ENCODE peak calls at places on chromosomes 12 and 14, in nine cellular contexts. One of them, this sample, is unnamed.

GRCh38 chr12:88393017-88393767 is 187.1 kb downstream of the KITLG start:
- DNase-seq in stimulated activated CD8-positive, alpha-beta memory T cell treated with anti-CD3 and anti-CD28 coated beads, Interleukin-7, amount 100 ng/mL, for 1 hour: no peak
- DNase-seq in activated CD4-positive, CD25-positive, alpha-beta regulatory T cell: no peak
- DNase-seq in dorsolateral prefrontal cortex: no peak
- DNase-seq in stimulated activated naive B cell treated with anti-CD40 and anti-IgM and Interleukin-4, amounts not matched to agents 10 μg/mL and 1 μg/mL and 100 μg/mL, for 72 hours: no peak
- DNase-seq in HFFc6: no peak
- DNase-seq in NCI-H2029 treated with DMSO at 0.1 percent for 48 hours: no peak
- DNase-seq in caudate nucleus: no peak
- DNase-seq in AML-193: peak; percentile 23
- DNase-seq in this sample: no peak

GRCh38 chr12:17278946-17279345 is 673.0 kb upstream of the LMO3 start:
- DNase-seq in stimulated activated CD8-positive, alpha-beta memory T cell treated with anti-CD3 and anti-CD28 coated beads, Interleukin-7, amount 100 ng/mL, for 1 hour: no peak
- DNase-seq in activated CD4-positive, CD25-positive, alpha-beta regulatory T cell: no peak
- DNase-seq in dorsolateral prefrontal cortex: no peak
- DNase-seq in stimulated activated naive B cell treated with anti-CD40 and anti-IgM and Interleukin-4, amounts not matched to agents 10 μg/mL and 1 μg/mL and 100 μg/mL, for 72 hours: no peak
- DNase-seq in HFFc6: no peak
- DNase-seq in NCI-H2029 treated with DMSO at 0.1 percent for 48 hours: no peak
- DNase-seq in caudate nucleus: no peak
- DNase-seq in AML-193: no peak
- DNase-seq in this sample: no peak

GRCh38 chr12:53079226-53080117 is at the start of gene SPRYD3:
- DNase-seq in stimulated activated CD8-positive, alpha-beta memory T cell treated with anti-CD3 and anti-CD28 coated beads, Interleukin-7, amount 100 ng/mL, for 1 hour: peak; percentile 90
- DNase-seq in activated CD4-positive, CD25-positive, alpha-beta regulatory T cell: peak; percentile 90
- DNase-seq in dorsolateral prefrontal cortex: peak; percentile 98
- DNase-seq in stimulated activated naive B cell treated with anti-CD40 and anti-IgM and Interleukin-4, amounts not matched to agents 10 μg/mL and 1 μg/mL and 100 μg/mL, for 72 hours: peak; percentile 97
- DNase-seq in HFFc6: peak; percentile 95
- DNase-seq in NCI-H2029 treated with DMSO at 0.1 percent for 48 hours: peak; percentile 84
- DNase-seq in caudate nucleus: peak; percentile 96
- DNase-seq in AML-193: peak; percentile 91
- DNase-seq in this sample: peak; percentile 86

GRCh38 chr14:80954771-80955299 is 586 bp upstream of the TSHR start:
- DNase-seq in stimulated activated CD8-positive, alpha-beta memory T cell treated with anti-CD3 and anti-CD28 coated beads, Interleukin-7, amount 100 ng/mL, for 1 hour: no peak
- DNase-seq in activated CD4-positive, CD25-positive, alpha-beta regulatory T cell: peak; percentile 65
- DNase-seq in dorsolateral prefrontal cortex: peak; percentile 82
- DNase-seq in stimulated activated naive B cell treated with anti-CD40 and anti-IgM and Interleukin-4, amounts not matched to agents 10 μg/mL and 1 μg/mL and 100 μg/mL, for 72 hours: peak; percentile 57
- DNase-seq in HFFc6: peak; percentile 77
- DNase-seq in NCI-H2029 treated with DMSO at 0.1 percent for 48 hours: peak; percentile 1
- DNase-seq in caudate nucleus: peak; percentile 64
- DNase-seq in AML-193: peak; percentile 64
- DNase-seq in this sample: peak; percentile 29

GRCh38 chr12:112837629-112838191 is 46.2 kb downstream of the RPH3A start:
- DNase-seq in stimulated activated CD8-positive, alpha-beta memory T cell treated with anti-CD3 and anti-CD28 coated beads, Interleukin-7, amount 100 ng/mL, for 1 hour: no peak
- DNase-seq in activated CD4-positive, CD25-positive, alpha-beta regulatory T cell: no peak
- DNase-seq in dorsolateral prefrontal cortex: no peak
- DNase-seq in stimulated activated naive B cell treated with anti-CD40 and anti-IgM and Interleukin-4, amounts not matched to agents 10 μg/mL and 1 μg/mL and 100 μg/mL, for 72 hours: no peak
- DNase-seq in HFFc6: no peak
- DNase-seq in NCI-H2029 treated with DMSO at 0.1 percent for 48 hours: peak; percentile 82
- DNase-seq in caudate nucleus: no peak
- DNase-seq in AML-193: no peak
- DNase-seq in this sample: no peak

GRCh38 chr12:3885179-3886094 is 12.2 kb upstream of the PARP11 start:
- DNase-seq in stimulated activated CD8-positive, alpha-beta memory T cell treated with anti-CD3 and anti-CD28 coated beads, Interleukin-7, amount 100 ng/mL, for 1 hour: no peak
- DNase-seq in activated CD4-positive, CD25-positive, alpha-beta regulatory T cell: no peak
- DNase-seq in dorsolateral prefrontal cortex: no peak
- DNase-seq in stimulated activated naive B cell treated with anti-CD40 and anti-IgM and Interleukin-4, amounts not matched to agents 10 μg/mL and 1 μg/mL and 100 μg/mL, for 72 hours: no peak
- DNase-seq in HFFc6: peak; percentile 28
- DNase-seq in NCI-H2029 treated with DMSO at 0.1 percent for 48 hours: no peak
- DNase-seq in caudate nucleus: no peak
- DNase-seq in AML-193: peak; percentile 27
- DNase-seq in this sample: no peak

GRCh38 chr14:101539929-101540328 is 21.4 kb upstream of the DIO3 start:
- DNase-seq in stimulated activated CD8-positive, alpha-beta memory T cell treated with anti-CD3 and anti-CD28 coated beads, Interleukin-7, amount 100 ng/mL, for 1 hour: no peak
- DNase-seq in activated CD4-positive, CD25-positive, alpha-beta regulatory T cell: no peak
- DNase-seq in dorsolateral prefrontal cortex: no peak
- DNase-seq in stimulated activated naive B cell treated with anti-CD40 and anti-IgM and Interleukin-4, amounts not matched to agents 10 μg/mL and 1 μg/mL and 100 μg/mL, for 72 hours: no peak
- DNase-seq in HFFc6: no peak
- DNase-seq in NCI-H2029 treated with DMSO at 0.1 percent for 48 hours: no peak
- DNase-seq in caudate nucleus: no peak
- DNase-seq in AML-193: no peak
- DNase-seq in this sample: no peak

GRCh38 chr12:105466901-105467598 is 136.6 kb downstream of the C12orf75 start:
- DNase-seq in stimulated activated CD8-positive, alpha-beta memory T cell treated with anti-CD3 and anti-CD28 coated beads, Interleukin-7, amount 100 ng/mL, for 1 hour: no peak
- DNase-seq in activated CD4-positive, CD25-positive, alpha-beta regulatory T cell: no peak
- DNase-seq in dorsolateral prefrontal cortex: no peak
- DNase-seq in stimulated activated naive B cell treated with anti-CD40 and anti-IgM and Interleukin-4, amounts not matched to agents 10 μg/mL and 1 μg/mL and 100 μg/mL, for 72 hours: no peak
- DNase-seq in HFFc6: no peak
- DNase-seq in NCI-H2029 treated with DMSO at 0.1 percent for 48 hours: no peak
- DNase-seq in caudate nucleus: no peak
- DNase-seq in AML-193: no peak
- DNase-seq in this sample: no peak

GRCh38 chr14:56807586-56808168 is 2.6 kb downstream of the OTX2 start:
- DNase-seq in stimulated activated CD8-positive, alpha-beta memory T cell treated with anti-CD3 and anti-CD28 coated beads, Interleukin-7, amount 100 ng/mL, for 1 hour: no peak
- DNase-seq in activated CD4-positive, CD25-positive, alpha-beta regulatory T cell: no peak
- DNase-seq in dorsolateral prefrontal cortex: no peak
- DNase-seq in stimulated activated naive B cell treated with anti-CD40 and anti-IgM and Interleukin-4, amounts not matched to agents 10 μg/mL and 1 μg/mL and 100 μg/mL, for 72 hours: no peak
- DNase-seq in HFFc6: no peak
- DNase-seq in NCI-H2029 treated with DMSO at 0.1 percent for 48 hours: no peak
- DNase-seq in caudate nucleus: no peak
- DNase-seq in AML-193: no peak
- DNase-seq in this sample: no peak

GRCh38 chr14:80100681-80101080 is 110.6 kb downstream of the DIO2 start:
- DNase-seq in stimulated activated CD8-positive, alpha-beta memory T cell treated with anti-CD3 and anti-CD28 coated beads, Interleukin-7, amount 100 ng/mL, for 1 hour: no peak
- DNase-seq in activated CD4-positive, CD25-positive, alpha-beta regulatory T cell: no peak
- DNase-seq in dorsolateral prefrontal cortex: peak; percentile 55
- DNase-seq in stimulated activated naive B cell treated with anti-CD40 and anti-IgM and Interleukin-4, amounts not matched to agents 10 μg/mL and 1 μg/mL and 100 μg/mL, for 72 hours: no peak
- DNase-seq in HFFc6: no peak
- DNase-seq in NCI-H2029 treated with DMSO at 0.1 percent for 48 hours: no peak
- DNase-seq in caudate nucleus: peak; percentile 19
- DNase-seq in AML-193: no peak
- DNase-seq in this sample: no peak

GRCh38 chr12:59023861-59024424 is 103.6 kb upstream of the LRIG3 start:
- DNase-seq in stimulated activated CD8-positive, alpha-beta memory T cell treated with anti-CD3 and anti-CD28 coated beads, Interleukin-7, amount 100 ng/mL, for 1 hour: no peak
- DNase-seq in activated CD4-positive, CD25-positive, alpha-beta regulatory T cell: no peak
- DNase-seq in dorsolateral prefrontal cortex: no peak
- DNase-seq in stimulated activated naive B cell treated with anti-CD40 and anti-IgM and Interleukin-4, amounts not matched to agents 10 μg/mL and 1 μg/mL and 100 μg/mL, for 72 hours: no peak
- DNase-seq in HFFc6: no peak
- DNase-seq in NCI-H2029 treated with DMSO at 0.1 percent for 48 hours: no peak
- DNase-seq in caudate nucleus: no peak
- DNase-seq in AML-193: no peak
- DNase-seq in this sample: no peak

GRCh38 chr14:49991491-49991890 is 98.6 kb downstream of the ARF6 start:
- DNase-seq in stimulated activated CD8-positive, alpha-beta memory T cell treated with anti-CD3 and anti-CD28 coated beads, Interleukin-7, amount 100 ng/mL, for 1 hour: no peak
- DNase-seq in activated CD4-positive, CD25-positive, alpha-beta regulatory T cell: no peak
- DNase-seq in dorsolateral prefrontal cortex: no peak
- DNase-seq in stimulated activated naive B cell treated with anti-CD40 and anti-IgM and Interleukin-4, amounts not matched to agents 10 μg/mL and 1 μg/mL and 100 μg/mL, for 72 hours: no peak
- DNase-seq in HFFc6: no peak
- DNase-seq in NCI-H2029 treated with DMSO at 0.1 percent for 48 hours: no peak
- DNase-seq in caudate nucleus: no peak
- DNase-seq in AML-193: no peak
- DNase-seq in this sample: no peak

GRCh38 chr14:102187044-102187443 is 47.3 kb downstream of the WDR20 start:
- DNase-seq in stimulated activated CD8-positive, alpha-beta memory T cell treated with anti-CD3 and anti-CD28 coated beads, Interleukin-7, amount 100 ng/mL, for 1 hour: no peak
- DNase-seq in activated CD4-positive, CD25-positive, alpha-beta regulatory T cell: no peak
- DNase-seq in dorsolateral prefrontal cortex: no peak
- DNase-seq in stimulated activated naive B cell treated with anti-CD40 and anti-IgM and Interleukin-4, amounts not matched to agents 10 μg/mL and 1 μg/mL and 100 μg/mL, for 72 hours: no peak
- DNase-seq in HFFc6: peak; percentile 74
- DNase-seq in NCI-H2029 treated with DMSO at 0.1 percent for 48 hours: no peak
- DNase-seq in caudate nucleus: no peak
- DNase-seq in AML-193: no peak
- DNase-seq in this sample: no peak

GRCh38 chr12:5222011-5222461 is 178.4 kb downstream of the KCNA5 start:
- DNase-seq in stimulated activated CD8-positive, alpha-beta memory T cell treated with anti-CD3 and anti-CD28 coated beads, Interleukin-7, amount 100 ng/mL, for 1 hour: no peak
- DNase-seq in activated CD4-positive, CD25-positive, alpha-beta regulatory T cell: no peak
- DNase-seq in dorsolateral prefrontal cortex: no peak
- DNase-seq in stimulated activated naive B cell treated with anti-CD40 and anti-IgM and Interleukin-4, amounts not matched to agents 10 μg/mL and 1 μg/mL and 100 μg/mL, for 72 hours: no peak
- DNase-seq in HFFc6: no peak
- DNase-seq in NCI-H2029 treated with DMSO at 0.1 percent for 48 hours: no peak
- DNase-seq in caudate nucleus: no peak
- DNase-seq in AML-193: no peak
- DNase-seq in this sample: no peak

GRCh38 chr14:21014761-21015190 is 10.1 kb downstream of the NDRG2 start:
- DNase-seq in stimulated activated CD8-positive, alpha-beta memory T cell treated with anti-CD3 and anti-CD28 coated beads, Interleukin-7, amount 100 ng/mL, for 1 hour: peak; percentile 60
- DNase-seq in activated CD4-positive, CD25-positive, alpha-beta regulatory T cell: peak; percentile 64
- DNase-seq in dorsolateral prefrontal cortex: peak; percentile 90
- DNase-seq in stimulated activated naive B cell treated with anti-CD40 and anti-IgM and Interleukin-4, amounts not matched to agents 10 μg/mL and 1 μg/mL and 100 μg/mL, for 72 hours: peak; percentile 39
- DNase-seq in HFFc6: peak; percentile 67
- DNase-seq in NCI-H2029 treated with DMSO at 0.1 percent for 48 hours: peak; percentile 57
- DNase-seq in caudate nucleus: peak; percentile 82
- DNase-seq in AML-193: peak; percentile 72
- DNase-seq in this sample: peak; percentile 66

GRCh38 chr14:88005050-88005481 is at the start of gene GPR65:
- DNase-seq in stimulated activated CD8-positive, alpha-beta memory T cell treated with anti-CD3 and anti-CD28 coated beads, Interleukin-7, amount 100 ng/mL, for 1 hour: no peak
- DNase-seq in activated CD4-positive, CD25-positive, alpha-beta regulatory T cell: no peak
- DNase-seq in dorsolateral prefrontal cortex: no peak
- DNase-seq in stimulated activated naive B cell treated with anti-CD40 and anti-IgM and Interleukin-4, amounts not matched to agents 10 μg/mL and 1 μg/mL and 100 μg/mL, for 72 hours: no peak
- DNase-seq in HFFc6: no peak
- DNase-seq in NCI-H2029 treated with DMSO at 0.1 percent for 48 hours: no peak
- DNase-seq in caudate nucleus: no peak
- DNase-seq in AML-193: peak; percentile 47
- DNase-seq in this sample: no peak

GRCh38 chr12:67772276-67773169 is 124.0 kb downstream of the DYRK2 start:
- DNase-seq in stimulated activated CD8-positive, alpha-beta memory T cell treated with anti-CD3 and anti-CD28 coated beads, Interleukin-7, amount 100 ng/mL, for 1 hour: no peak
- DNase-seq in activated CD4-positive, CD25-positive, alpha-beta regulatory T cell: no peak
- DNase-seq in dorsolateral prefrontal cortex: no peak
- DNase-seq in stimulated activated naive B cell treated with anti-CD40 and anti-IgM and Interleukin-4, amounts not matched to agents 10 μg/mL and 1 μg/mL and 100 μg/mL, for 72 hours: no peak
- DNase-seq in HFFc6: peak; percentile 31
- DNase-seq in NCI-H2029 treated with DMSO at 0.1 percent for 48 hours: no peak
- DNase-seq in caudate nucleus: peak; percentile 20
- DNase-seq in AML-193: no peak
- DNase-seq in this sample: peak; percentile 62

GRCh38 chr14:105398044-105398725 is at the start of gene TEX22:
- DNase-seq in stimulated activated CD8-positive, alpha-beta memory T cell treated with anti-CD3 and anti-CD28 coated beads, Interleukin-7, amount 100 ng/mL, for 1 hour: peak; percentile 86
- DNase-seq in activated CD4-positive, CD25-positive, alpha-beta regulatory T cell: peak; percentile 85
- DNase-seq in dorsolateral prefrontal cortex: peak; percentile 84
- DNase-seq in stimulated activated naive B cell treated with anti-CD40 and anti-IgM and Interleukin-4, amounts not matched to agents 10 μg/mL and 1 μg/mL and 100 μg/mL, for 72 hours: peak; percentile 88
- DNase-seq in HFFc6: peak; percentile 54
- DNase-seq in NCI-H2029 treated with DMSO at 0.1 percent for 48 hours: peak; percentile 28
- DNase-seq in caudate nucleus: peak; percentile 63
- DNase-seq in AML-193: peak; percentile 65
- DNase-seq in this sample: no peak

GRCh38 chr12:79939728-79940306 is 4.9 kb upstream of the PPP1R12A start:
- DNase-seq in stimulated activated CD8-positive, alpha-beta memory T cell treated with anti-CD3 and anti-CD28 coated beads, Interleukin-7, amount 100 ng/mL, for 1 hour: no peak
- DNase-seq in activated CD4-positive, CD25-positive, alpha-beta regulatory T cell: no peak
- DNase-seq in dorsolateral prefrontal cortex: no peak
- DNase-seq in stimulated activated naive B cell treated with anti-CD40 and anti-IgM and Interleukin-4, amounts not matched to agents 10 μg/mL and 1 μg/mL and 100 μg/mL, for 72 hours: no peak
- DNase-seq in HFFc6: no peak
- DNase-seq in NCI-H2029 treated with DMSO at 0.1 percent for 48 hours: no peak
- DNase-seq in caudate nucleus: no peak
- DNase-seq in AML-193: peak; percentile 85
- DNase-seq in this sample: no peak

GRCh38 chr12:51011960-51012359 is 14.2 kb downstream of the SLC11A2 start:
- DNase-seq in stimulated activated CD8-positive, alpha-beta memory T cell treated with anti-CD3 and anti-CD28 coated beads, Interleukin-7, amount 100 ng/mL, for 1 hour: no peak
- DNase-seq in activated CD4-positive, CD25-positive, alpha-beta regulatory T cell: no peak
- DNase-seq in dorsolateral prefrontal cortex: no peak
- DNase-seq in stimulated activated naive B cell treated with anti-CD40 and anti-IgM and Interleukin-4, amounts not matched to agents 10 μg/mL and 1 μg/mL and 100 μg/mL, for 72 hours: no peak
- DNase-seq in HFFc6: no peak
- DNase-seq in NCI-H2029 treated with DMSO at 0.1 percent for 48 hours: no peak
- DNase-seq in caudate nucleus: no peak
- DNase-seq in AML-193: no peak
- DNase-seq in this sample: no peak

GRCh38 chr12:103268831-103269514 is 226.8 kb downstream of the C12orf42 start:
- DNase-seq in stimulated activated CD8-positive, alpha-beta memory T cell treated with anti-CD3 and anti-CD28 coated beads, Interleukin-7, amount 100 ng/mL, for 1 hour: no peak
- DNase-seq in activated CD4-positive, CD25-positive, alpha-beta regulatory T cell: no peak
- DNase-seq in dorsolateral prefrontal cortex: no peak
- DNase-seq in stimulated activated naive B cell treated with anti-CD40 and anti-IgM and Interleukin-4, amounts not matched to agents 10 μg/mL and 1 μg/mL and 100 μg/mL, for 72 hours: no peak
- DNase-seq in HFFc6: no peak
- DNase-seq in NCI-H2029 treated with DMSO at 0.1 percent for 48 hours: peak; percentile 99
- DNase-seq in caudate nucleus: no peak
- DNase-seq in AML-193: no peak
- DNase-seq in this sample: peak; percentile 98

GRCh38 chr12:614727-615060 is 48.6 kb downstream of the NINJ2 start:
- DNase-seq in stimulated activated CD8-positive, alpha-beta memory T cell treated with anti-CD3 and anti-CD28 coated beads, Interleukin-7, amount 100 ng/mL, for 1 hour: no peak
- DNase-seq in activated CD4-positive, CD25-positive, alpha-beta regulatory T cell: no peak
- DNase-seq in dorsolateral prefrontal cortex: no peak
- DNase-seq in stimulated activated naive B cell treated with anti-CD40 and anti-IgM and Interleukin-4, amounts not matched to agents 10 μg/mL and 1 μg/mL and 100 μg/mL, for 72 hours: no peak
- DNase-seq in HFFc6: no peak
- DNase-seq in NCI-H2029 treated with DMSO at 0.1 percent for 48 hours: no peak
- DNase-seq in caudate nucleus: no peak
- DNase-seq in AML-193: no peak
- DNase-seq in this sample: no peak

GRCh38 chr12:95337176-95337575 is 119.6 kb downstream of the VEZT start:
- DNase-seq in stimulated activated CD8-positive, alpha-beta memory T cell treated with anti-CD3 and anti-CD28 coated beads, Interleukin-7, amount 100 ng/mL, for 1 hour: no peak
- DNase-seq in activated CD4-positive, CD25-positive, alpha-beta regulatory T cell: no peak
- DNase-seq in dorsolateral prefrontal cortex: no peak
- DNase-seq in stimulated activated naive B cell treated with anti-CD40 and anti-IgM and Interleukin-4, amounts not matched to agents 10 μg/mL and 1 μg/mL and 100 μg/mL, for 72 hours: no peak
- DNase-seq in HFFc6: no peak
- DNase-seq in NCI-H2029 treated with DMSO at 0.1 percent for 48 hours: no peak
- DNase-seq in caudate nucleus: no peak
- DNase-seq in AML-193: no peak
- DNase-seq in this sample: no peak

GRCh38 chr14:106840258-106840657 is 1313.9 kb downstream of the TMEM121 start:
- DNase-seq in stimulated activated CD8-positive, alpha-beta memory T cell treated with anti-CD3 and anti-CD28 coated beads, Interleukin-7, amount 100 ng/mL, for 1 hour: no peak
- DNase-seq in activated CD4-positive, CD25-positive, alpha-beta regulatory T cell: no peak
- DNase-seq in dorsolateral prefrontal cortex: no peak
- DNase-seq in stimulated activated naive B cell treated with anti-CD40 and anti-IgM and Interleukin-4, amounts not matched to agents 10 μg/mL and 1 μg/mL and 100 μg/mL, for 72 hours: no peak
- DNase-seq in HFFc6: no peak
- DNase-seq in NCI-H2029 treated with DMSO at 0.1 percent for 48 hours: no peak
- DNase-seq in caudate nucleus: no peak
- DNase-seq in AML-193: no peak
- DNase-seq in this sample: no peak

GRCh38 chr14:59161571-59162175 is 26.8 kb upstream of the DAAM1 start:
- DNase-seq in stimulated activated CD8-positive, alpha-beta memory T cell treated with anti-CD3 and anti-CD28 coated beads, Interleukin-7, amount 100 ng/mL, for 1 hour: no peak
- DNase-seq in activated CD4-positive, CD25-positive, alpha-beta regulatory T cell: no peak
- DNase-seq in dorsolateral prefrontal cortex: no peak
- DNase-seq in stimulated activated naive B cell treated with anti-CD40 and anti-IgM and Interleukin-4, amounts not matched to agents 10 μg/mL and 1 μg/mL and 100 μg/mL, for 72 hours: no peak
- DNase-seq in HFFc6: peak; percentile 61
- DNase-seq in NCI-H2029 treated with DMSO at 0.1 percent for 48 hours: no peak
- DNase-seq in caudate nucleus: no peak
- DNase-seq in AML-193: peak; percentile 40
- DNase-seq in this sample: no peak

GRCh38 chr12:38157933-38158401 is 158.6 kb upstream of the ALG10B start:
- DNase-seq in stimulated activated CD8-positive, alpha-beta memory T cell treated with anti-CD3 and anti-CD28 coated beads, Interleukin-7, amount 100 ng/mL, for 1 hour: no peak
- DNase-seq in activated CD4-positive, CD25-positive, alpha-beta regulatory T cell: no peak
- DNase-seq in dorsolateral prefrontal cortex: no peak
- DNase-seq in stimulated activated naive B cell treated with anti-CD40 and anti-IgM and Interleukin-4, amounts not matched to agents 10 μg/mL and 1 μg/mL and 100 μg/mL, for 72 hours: no peak
- DNase-seq in HFFc6: no peak
- DNase-seq in NCI-H2029 treated with DMSO at 0.1 percent for 48 hours: no peak
- DNase-seq in caudate nucleus: no peak
- DNase-seq in AML-193: no peak
- DNase-seq in this sample: no peak

GRCh38 chr12:102427542-102427923 is 52.8 kb downstream of the IGF1 start:
- DNase-seq in stimulated activated CD8-positive, alpha-beta memory T cell treated with anti-CD3 and anti-CD28 coated beads, Interleukin-7, amount 100 ng/mL, for 1 hour: no peak
- DNase-seq in activated CD4-positive, CD25-positive, alpha-beta regulatory T cell: no peak
- DNase-seq in dorsolateral prefrontal cortex: peak; percentile 68
- DNase-seq in stimulated activated naive B cell treated with anti-CD40 and anti-IgM and Interleukin-4, amounts not matched to agents 10 μg/mL and 1 μg/mL and 100 μg/mL, for 72 hours: no peak
- DNase-seq in HFFc6: no peak
- DNase-seq in NCI-H2029 treated with DMSO at 0.1 percent for 48 hours: no peak
- DNase-seq in caudate nucleus: no peak
- DNase-seq in AML-193: no peak
- DNase-seq in this sample: no peak

GRCh38 chr12:68483592-68484373 is 126.9 kb upstream of the RAP1B start:
- DNase-seq in stimulated activated CD8-positive, alpha-beta memory T cell treated with anti-CD3 and anti-CD28 coated beads, Interleukin-7, amount 100 ng/mL, for 1 hour: no peak
- DNase-seq in activated CD4-positive, CD25-positive, alpha-beta regulatory T cell: no peak
- DNase-seq in dorsolateral prefrontal cortex: no peak
- DNase-seq in stimulated activated naive B cell treated with anti-CD40 and anti-IgM and Interleukin-4, amounts not matched to agents 10 μg/mL and 1 μg/mL and 100 μg/mL, for 72 hours: no peak
- DNase-seq in HFFc6: peak; percentile 25
- DNase-seq in NCI-H2029 treated with DMSO at 0.1 percent for 48 hours: no peak
- DNase-seq in caudate nucleus: no peak
- DNase-seq in AML-193: no peak
- DNase-seq in this sample: no peak

GRCh38 chr12:112977641-112978040 is 678 bp upstream of the OAS2 start:
- DNase-seq in stimulated activated CD8-positive, alpha-beta memory T cell treated with anti-CD3 and anti-CD28 coated beads, Interleukin-7, amount 100 ng/mL, for 1 hour: no peak
- DNase-seq in activated CD4-positive, CD25-positive, alpha-beta regulatory T cell: no peak
- DNase-seq in dorsolateral prefrontal cortex: no peak
- DNase-seq in stimulated activated naive B cell treated with anti-CD40 and anti-IgM and Interleukin-4, amounts not matched to agents 10 μg/mL and 1 μg/mL and 100 μg/mL, for 72 hours: no peak
- DNase-seq in HFFc6: no peak
- DNase-seq in NCI-H2029 treated with DMSO at 0.1 percent for 48 hours: no peak
- DNase-seq in caudate nucleus: no peak
- DNase-seq in AML-193: no peak
- DNase-seq in this sample: no peak

GRCh38 chr14:55913324-55914035 is 204.7 kb upstream of the PELI2 start:
- DNase-seq in stimulated activated CD8-positive, alpha-beta memory T cell treated with anti-CD3 and anti-CD28 coated beads, Interleukin-7, amount 100 ng/mL, for 1 hour: no peak
- DNase-seq in activated CD4-positive, CD25-positive, alpha-beta regulatory T cell: no peak
- DNase-seq in dorsolateral prefrontal cortex: no peak
- DNase-seq in stimulated activated naive B cell treated with anti-CD40 and anti-IgM and Interleukin-4, amounts not matched to agents 10 μg/mL and 1 μg/mL and 100 μg/mL, for 72 hours: no peak
- DNase-seq in HFFc6: no peak
- DNase-seq in NCI-H2029 treated with DMSO at 0.1 percent for 48 hours: no peak
- DNase-seq in caudate nucleus: no peak
- DNase-seq in AML-193: no peak
- DNase-seq in this sample: no peak